ENCODE peak calls at places on chromosome 15, in nine cellular contexts. M is IMR-90; U is psoas muscle; L is left ventricle myocardium inferior; Q is AG09309; P is CD8-positive, alpha-beta T cell; O is tibial nerve; Y is endothelial cell of umbilical vein; R is astrocyte of the spinal cord. S is an unnamed sample.

GRCh38 chr15:79965836-79966630 is 5.0 kb downstream of the BCL2A1 start:
- DNase-seq in M (peak), Y (no peak), P (no peak), R (no peak), Q (no peak), L (no peak), O (no peak), U (no peak), S (no peak)

GRCh38 chr15:101313041-101313761 is 18.2 kb upstream of the SNRPA1 start:
- DNase-seq in M (no peak), U (no peak), Y (no peak), P (no peak), L (no peak), O (no peak), Q (no peak), R (no peak), S (no peak)

GRCh38 chr15:47769166-47769565 is 51.9 kb downstream of the SEMA6D start:
- DNase-seq in Q (no peak), Y (no peak), P (no peak), L (no peak), M (no peak), R (no peak), U (no peak), O (no peak), S (no peak)

GRCh38 chr15:58457466-58457965 is 25.7 kb downstream of the LIPC start:
- DNase-seq in R (peak), Q (peak), L (no peak), Y (no peak), O (no peak), U (no peak), M (peak), P (no peak), S (no peak)

GRCh38 chr15:91118796-91119590 is 18.9 kb downstream of the SV2B start:
- DNase-seq in O (no peak), M (no peak), Q (no peak), P (no peak), L (no peak), U (no peak), Y (no peak), R (no peak), S (no peak)

GRCh38 chr15:70875001-70875782 is 17.0 kb downstream of the THAP10 start:
- DNase-seq in U (no peak), O (no peak), P (no peak), M (peak), Q (no peak), L (no peak), R (peak), Y (peak), S (no peak)

GRCh38 chr15:51356147-51356546 is 14.7 kb downstream of the GLDN start:
- DNase-seq in M (no peak), L (no peak), U (no peak), O (no peak), Q (no peak), R (no peak), P (no peak), Y (no peak), S (no peak)

GRCh38 chr15:52652984-52653383 is 26.2 kb downstream of the ATOSA start:
- DNase-seq in R (peak), Q (peak), P (no peak), O (no peak), U (no peak), M (peak), L (no peak), Y (no peak), S (no peak)

GRCh38 chr15:90165659-90166489 is 35.3 kb upstream of the SEMA4B start:
- DNase-seq in Q (peak), O (no peak), U (peak), P (no peak), M (peak), R (peak), L (no peak), Y (peak), S (peak)

GRCh38 chr15:90364251-90364650 is 12.2 kb downstream of the ZNF774 start:
- DNase-seq in U (no peak), Y (peak), R (peak), O (no peak), M (peak), P (no peak), Q (no peak), L (no peak), S (peak)

GRCh38 chr15:58213587-58214360 is 75.6 kb downstream of the AQP9 start:
- DNase-seq in O (no peak), R (no peak), M (peak), P (no peak), U (no peak), L (no peak), Q (peak), Y (no peak), S (no peak)

GRCh38 chr15:50627351-50628055 is 59.1 kb downstream of the TRPM7 start:
- DNase-seq in M (peak), U (no peak), Y (no peak), L (no peak), Q (peak), P (no peak), O (no peak), R (peak), S (no peak)

GRCh38 chr15:101000271-101000681 is 81.1 kb downstream of the LRRK1 start:
- DNase-seq in P (no peak), O (no peak), R (peak), Q (peak), Y (no peak), U (no peak), M (peak), L (no peak), S (no peak)

GRCh38 chr15:58267026-58267425 is 128.8 kb downstream of the AQP9 start:
- DNase-seq in Y (no peak), Q (no peak), R (no peak), L (no peak), O (no peak), P (no peak), U (no peak), M (no peak), S (no peak)

GRCh38 chr15:87736401-87736800 is 520.1 kb downstream of the NTRK3 start:
- DNase-seq in O (no peak), Q (no peak), U (no peak), L (no peak), P (no peak), R (peak), Y (no peak), M (peak), S (no peak)

GRCh38 chr15:26628071-26628470 is 144.8 kb downstream of the GABRB3 start:
- DNase-seq in M (no peak), P (no peak), L (no peak), Y (no peak), U (no peak), Q (no peak), O (no peak), R (no peak), S (no peak)

GRCh38 chr15:100537326-100537725 is 8.6 kb upstream of the CERS3 start:
- DNase-seq in O (no peak), Q (no peak), M (no peak), Y (no peak), R (no peak), L (no peak), P (no peak), U (no peak), S (no peak)

GRCh38 chr15:62786123-62786825 is 256.3 kb upstream of the TPM1 start:
- DNase-seq in R (no peak), P (no peak), Q (no peak), U (no peak), Y (peak), M (no peak), L (no peak), O (no peak), S (no peak)

GRCh38 chr15:62324382-62324781 is 159.3 kb upstream of the C2CD4B start:
- DNase-seq in Q (peak), M (no peak), O (no peak), U (no peak), R (no peak), L (no peak), Y (no peak), P (no peak), S (no peak)

GRCh38 chr15:96350321-96350720 is 19.8 kb downstream of the NR2F2 start:
- DNase-seq in M (no peak), O (no peak), U (no peak), P (no peak), Q (no peak), R (no peak), L (no peak), Y (peak), S (no peak)

GRCh38 chr15:71757741-71758530 is 52.4 kb upstream of the NR2E3 start:
- DNase-seq in R (no peak), U (no peak), O (no peak), Y (no peak), M (no peak), L (no peak), Q (no peak), P (no peak), S (peak)

GRCh38 chr15:62126364-62126763 is 38.7 kb downstream of the C2CD4B start:
- DNase-seq in P (no peak), L (no peak), Q (no peak), M (no peak), O (no peak), Y (no peak), R (no peak), U (no peak), S (no peak)

GRCh38 chr15:80208758-80209734 is 43.0 kb downstream of the CTXND1 start:
- DNase-seq in O (no peak), R (no peak), Q (no peak), P (no peak), M (no peak), U (no peak), L (no peak), Y (no peak), S (no peak)

GRCh38 chr15:70036585-70037343 is 61.0 kb downstream of the TLE3 start:
- DNase-seq in U (no peak), Y (no peak), R (no peak), M (no peak), L (no peak), Q (no peak), O (no peak), P (no peak), S (no peak)

GRCh38 chr15:96329403-96329981 is 1.0 kb upstream of the NR2F2 start:
- DNase-seq in P (no peak), U (no peak), M (no peak), R (peak), Y (peak), Q (no peak), O (no peak), L (no peak), S (no peak)

GRCh38 chr15:34314491-34314890 is 23.1 kb downstream of the SLC12A6 start:
- DNase-seq in L (no peak), P (no peak), Q (no peak), R (no peak), Y (no peak), O (no peak), U (no peak), M (peak), S (no peak)

GRCh38 chr15:100663066-100663465 is 60.7 kb downstream of the ASB7 start:
- DNase-seq in L (no peak), M (no peak), O (no peak), P (no peak), Q (no peak), Y (no peak), U (no peak), R (no peak), S (no peak)

GRCh38 chr15:82129769-82130168 is 84.0 kb upstream of the MEX3B start:
- DNase-seq in M (peak), U (no peak), Q (peak), O (no peak), Y (no peak), R (peak), L (no peak), P (no peak), S (no peak)

GRCh38 chr15:67089218-67090193 is 24.1 kb downstream of the SMAD3 start:
- DNase-seq in M (peak), O (no peak), U (no peak), R (peak), Q (no peak), L (no peak), P (no peak), Y (peak), S (no peak)

GRCh38 chr15:26148461-26148860 is 285.3 kb upstream of the ATP10A start:
- DNase-seq in R (no peak), U (no peak), Y (no peak), M (no peak), Q (no peak), P (no peak), O (no peak), L (no peak), S (no peak)

GRCh38 chr15:89018235-89018634 is 70.0 kb upstream of the ABHD2 start:
- DNase-seq in M (no peak), L (peak), Q (no peak), O (peak), P (no peak), Y (no peak), R (no peak), U (peak), S (no peak)

GRCh38 chr15:89332446-89332845 is 2.2 kb downstream of the POLG start:
- DNase-seq in M (peak), L (no peak), O (no peak), U (no peak), Y (peak), R (peak), P (no peak), Q (no peak), S (no peak)

GRCh38 chr15:44340410-44340809 is 51.9 kb downstream of the GOLM2 start:
- DNase-seq in R (peak), M (peak), O (no peak), L (no peak), U (no peak), Y (no peak), P (no peak), Q (peak), S (peak)

GRCh38 chr15:80173022-80173759 is 20.4 kb downstream of the FAH start:
- DNase-seq in R (peak), L (peak), Q (no peak), P (peak), U (peak), M (peak), Y (peak), O (peak), S (no peak)

GRCh38 chr15:52021128-52021671 is 2.2 kb downstream of the MAPK6 start:
- DNase-seq in M (peak), P (peak), Q (peak), L (no peak), Y (peak), O (no peak), R (peak), U (no peak), S (no peak)

GRCh38 chr15:72588096-72588495 is 66.4 kb upstream of the GOLGA6B start:
- DNase-seq in O (no peak), M (no peak), Q (no peak), P (no peak), R (no peak), Y (no peak), U (no peak), L (no peak), S (no peak)

DNA sequence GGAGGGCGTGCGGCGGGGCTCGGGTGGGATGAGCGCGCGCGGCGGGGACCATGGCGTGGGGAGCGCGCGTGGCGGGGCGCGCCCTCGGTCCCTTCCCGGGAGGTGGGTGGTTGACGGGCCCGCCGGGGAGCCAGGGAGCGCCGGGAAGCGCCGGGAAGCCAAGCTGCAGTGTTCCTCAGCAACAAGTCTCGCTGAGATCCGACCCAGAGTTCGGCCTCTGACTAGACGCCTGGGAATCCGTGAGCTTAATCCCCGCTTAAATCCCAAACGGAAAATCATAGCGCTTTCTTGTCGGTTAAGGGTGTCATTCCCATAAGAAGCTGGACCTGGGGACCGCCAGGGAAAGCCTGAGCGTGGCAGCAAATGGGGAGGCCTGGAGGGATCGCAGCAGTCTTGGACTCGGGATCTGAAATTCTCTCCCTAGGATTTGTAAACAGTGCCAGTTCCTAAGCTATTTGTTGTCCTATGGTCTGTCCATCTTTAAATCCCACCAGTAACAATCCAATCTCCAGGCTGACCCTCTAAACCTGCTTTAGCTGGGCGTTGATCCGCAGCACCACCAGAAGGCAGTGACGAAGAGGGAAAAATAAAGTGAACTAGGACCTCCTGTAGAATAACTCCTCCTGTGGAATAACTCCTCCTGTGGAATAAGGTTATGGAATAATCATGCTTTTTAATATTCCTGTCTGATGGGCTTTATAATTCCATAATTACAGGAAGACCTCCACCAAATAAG is 560 bp upstream of the NEDD4 start:
- DNase-seq in L (no peak), U (no peak), Y (peak), M (peak), R (peak), O (no peak), Q (peak), P (no peak), S (peak)
- TF ChIP-seq CTCF in L (no peak), U (no peak), Y (peak), M (peak), R (peak), O (no peak), Q (peak), P (no peak), S (peak)

GRCh38 chr15:74541494-74542191 is 623 bp downstream of the ARID3B start:
- DNase-seq in R (peak), L (no peak), Q (no peak), P (peak), M (peak), Y (peak), U (peak), O (no peak), S (no peak)

GRCh38 chr15:74540761-74541493 is at the start of gene ARID3B:
- DNase-seq in R (peak), O (peak), Q (peak), Y (peak), P (peak), U (peak), L (peak), M (peak), S (peak)

GRCh38 chr15:74543043-74543422 is 2.0 kb downstream of the ARID3B start:
- DNase-seq in U (no peak), Q (no peak), M (peak), O (no peak), R (no peak), Y (no peak), P (no peak), L (no peak), S (no peak)

GRCh38 chr15:74543583-74543982 is 2.6 kb downstream of the ARID3B start:
- DNase-seq in Y (no peak), L (no peak), P (peak), O (no peak), Q (no peak), M (no peak), U (no peak), R (no peak), S (no peak)

GRCh38 chr15:74542192-74543042 is 1.4 kb downstream of the ARID3B start:
- DNase-seq in M (no peak), Q (no peak), L (no peak), U (no peak), Y (no peak), R (peak), P (no peak), O (no peak), S (no peak)
- H3K4me3 ChIP-seq in M (peak), Q (no peak), L (peak), U (peak), Y (peak), R (no peak), P (peak), O (peak), S (peak)

GRCh38 chr15:41860049-41860828 is 21.6 kb downstream of the PLA2G4B start:
- DNase-seq in O (no peak), Y (no peak), Q (no peak), U (no peak), M (no peak), P (no peak), R (no peak), L (no peak), S (no peak)
- TF ChIP-seq CTCF in O (no peak), Y (peak), Q (no peak), U (no peak), M (no peak), P (no peak), R (no peak), L (peak), S (peak)

DNA sequence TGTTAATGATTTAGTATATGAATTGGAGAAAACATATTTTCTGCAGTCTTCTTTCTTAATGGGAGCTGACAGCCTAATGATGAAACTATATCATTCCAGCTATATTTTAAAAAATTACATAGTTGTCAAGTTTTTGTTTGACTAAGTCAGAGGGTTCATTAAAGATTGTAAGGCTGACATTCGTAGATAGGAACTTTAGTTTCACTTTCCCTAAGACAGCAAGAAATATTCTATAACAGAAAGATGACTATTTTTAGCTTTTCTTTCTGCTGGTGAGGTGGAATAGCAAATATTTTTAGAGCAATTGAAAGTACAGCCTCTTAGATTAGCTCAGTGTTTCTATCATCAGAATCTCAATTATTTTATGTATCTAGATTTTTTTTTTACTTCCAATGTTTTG is 60.2 kb downstream of the PIAS1 start:
- DNase-seq in M (peak), Q (no peak), U (no peak), Y (peak), O (no peak), L (no peak), P (no peak), R (peak), S (no peak)
- H3K4me3 ChIP-seq in M (peak), Q (peak), U (peak), Y (peak), O (peak), L (peak), P (peak), R (peak), S (peak)

GRCh38 chr15:98548172-98548971 is 100.0 kb upstream of the IGF1R start:
- DNase-seq in M (peak), P (no peak), R (peak), Q (no peak), O (peak), L (peak), Y (peak), U (peak), S (peak)
- TF ChIP-seq CTCF in M (no peak), P (no peak), R (peak), Q (no peak), O (peak), L (peak), Y (no peak), U (no peak), S (peak)

GRCh38 chr15:77243716-77244401 is 172.9 kb upstream of the TSPAN3 start:
- DNase-seq in Q (no peak), R (no peak), L (no peak), U (no peak), P (no peak), Y (no peak), O (no peak), M (no peak), S (no peak)
- H3K4me3 ChIP-seq in Q (no peak), R (no peak), L (no peak), U (no peak), P (no peak), Y (no peak), O (no peak), M (no peak), S (no peak)